ENCODE peak calls at places on chromosomes 3 and 15, in four cellular contexts. S, M, Z and B are unnamed samples.

GRCh38 chr3:51733859-51734571 is 27.1 kb downstream of the GRM2 start:
- DNase-seq in S (no peak), M (no peak), Z (no peak), B (no peak)

GRCh38 chr3:123373535-123373987 is 75.3 kb downstream of the ADCY5 start:
- DNase-seq in S (peak; percentile 53), M (no peak), Z (no peak), B (no peak)

GRCh38 chr3:50642382-50642781 is 25.4 kb downstream of the MAPKAPK3 start:
- DNase-seq in S (no peak), M (no peak), Z (no peak), B (no peak)

GRCh38 chr15:29128671-29129070 is 141.0 kb downstream of the NSMCE3 start:
- DNase-seq in S (no peak), M (no peak), Z (no peak), B (no peak)

GRCh38 chr15:35871282-35871681 is 325.3 kb upstream of the DPH6 start:
- DNase-seq in S (no peak), M (no peak), Z (no peak), B (no peak)

GRCh38 chr3:146801492-146801891 is 196.3 kb upstream of the PLSCR5 start:
- DNase-seq in S (no peak), M (no peak), Z (no peak), B (no peak)

GRCh38 chr3:115100172-115100571 is 46.9 kb downstream of the ZBTB20 start:
- DNase-seq in S (no peak), M (no peak), Z (peak; percentile 51), B (peak; percentile 57)

GRCh38 chr15:73796266-73796939 is 43.3 kb upstream of the INSYN1 start:
- DNase-seq in S (no peak), M (no peak), Z (no peak), B (peak; percentile 54)

GRCh38 chr3:184440161-184440560 is 60.3 kb downstream of the CHRD start:
- DNase-seq in S (no peak), M (no peak), Z (no peak), B (no peak)

GRCh38 chr3:190546881-190547510 is 33.1 kb downstream of the IL1RAP start:
- DNase-seq in S (no peak), M (no peak), Z (no peak), B (no peak)

GRCh38 chr15:39194431-39194830 is 386.4 kb upstream of the THBS1 start:
- DNase-seq in S (no peak), M (no peak), Z (no peak), B (no peak)

GRCh38 chr15:89822951-89823701 is 8.5 kb upstream of the ANPEP start:
- DNase-seq in S (no peak), M (no peak), Z (no peak), B (no peak)

GRCh38 chr3:11807651-11808050 is 39.0 kb downstream of the TAMM41 start:
- DNase-seq in S (no peak), M (no peak), Z (no peak), B (no peak)

GRCh38 chr3:113783463-113783862 is 36.6 kb downstream of the ATP6V1A start:
- DNase-seq in S (no peak), M (no peak), Z (no peak), B (no peak)

GRCh38 chr3:100310355-100310965 is 24.1 kb upstream of the NIT2 start:
- DNase-seq in S (no peak), M (no peak), Z (no peak), B (no peak)

GRCh38 chr3:86225461-86225860 is 765.5 kb downstream of the VGLL3 start:
- DNase-seq in S (no peak), M (no peak), Z (no peak), B (no peak)

GRCh38 chr3:71104090-71104489 is 479.4 kb downstream of the FOXP1 start:
- DNase-seq in S (no peak), M (no peak), Z (no peak), B (no peak)

GRCh38 chr3:129985113-129985512 is 10.6 kb downstream of the TRH start:
- DNase-seq in S (no peak), M (no peak), Z (no peak), B (no peak)

GRCh38 chr3:1696654-1697275 is 401.9 kb upstream of the CNTN4 start:
- DNase-seq in S (no peak), M (no peak), Z (no peak), B (no peak)

GRCh38 chr3:19063936-19064335 is 84.4 kb upstream of the KCNH8 start:
- DNase-seq in S (no peak), M (no peak), Z (no peak), B (no peak)

GRCh38 chr3:87247086-87247781 is 20.1 kb downstream of the CHMP2B start:
- DNase-seq in S (no peak), M (no peak), Z (no peak), B (no peak)

GRCh38 chr15:69046781-69047180 is 32.3 kb downstream of the NOX5 start:
- DNase-seq in S (no peak), M (no peak), Z (no peak), B (no peak)

GRCh38 chr15:37397266-37398022 is 297.1 kb upstream of the MEIS2 start:
- DNase-seq in S (no peak), M (no peak), Z (no peak), B (no peak)

GRCh38 chr15:71761649-71762048 is 48.7 kb upstream of the NR2E3 start:
- DNase-seq in S (no peak), M (peak; percentile 71), Z (peak; percentile 66), B (no peak)

GRCh38 chr3:65894126-65894525 is 144.6 kb downstream of the MAGI1 start:
- DNase-seq in S (no peak), M (no peak), Z (no peak), B (no peak)

DNA sequence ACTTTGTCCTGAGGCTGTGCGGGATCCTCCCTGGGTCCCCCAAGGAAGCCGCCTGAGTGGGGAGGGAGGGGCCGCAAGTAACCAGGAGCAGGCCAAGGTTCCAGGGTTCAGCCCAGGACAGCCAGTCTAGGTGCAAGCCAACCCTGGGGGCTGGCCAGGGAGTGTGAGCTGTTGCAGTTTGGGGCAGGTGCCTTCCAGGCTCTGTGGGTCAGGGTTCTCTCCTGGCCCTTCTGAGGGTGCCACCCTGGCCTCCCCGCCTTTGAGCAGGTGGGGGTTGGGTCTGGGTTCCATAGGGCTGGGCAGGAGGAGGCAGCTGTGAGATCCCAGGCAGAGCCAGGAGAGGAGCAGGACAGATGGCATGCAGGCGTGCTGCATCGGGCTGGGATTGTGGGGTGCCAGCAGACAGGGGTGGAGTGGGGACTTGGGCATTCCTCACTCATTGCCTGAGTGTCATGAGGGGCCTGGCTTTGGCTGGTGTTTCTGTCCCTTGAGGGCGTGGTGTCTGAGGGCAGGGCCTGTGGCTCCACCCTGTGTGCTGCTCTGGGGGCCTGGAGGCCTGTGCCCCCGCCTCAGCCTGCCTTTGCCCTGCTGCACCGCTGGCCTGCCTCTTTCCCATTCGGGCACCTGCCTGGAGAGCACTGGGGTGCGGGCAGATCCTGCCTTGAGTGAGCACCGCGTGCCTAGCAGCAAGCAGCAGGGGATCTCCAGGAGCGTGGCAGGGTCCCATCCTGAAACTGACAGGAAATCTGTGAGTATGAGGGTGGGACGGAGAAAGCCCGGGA is 18.4 kb downstream of the KLF13 start:
- DNase-seq in S (no peak), M (peak; percentile 89), Z (peak; percentile 90), B (no peak)
- H3K4me1 ChIP-seq in S (no peaks in the 10 kb centered on the region), M (peaks cover 70% of the 10 kb centered on the region), Z (no peaks in the 10 kb centered on the region), B (peaks cover 74% of the 10 kb centered on the region)

GRCh38 chr3:39808467-39809180 is 785 bp upstream of the MYRIP start:
- DNase-seq in S (no peak), M (no peak), Z (peak; percentile 60), B (peak; percentile 49)
- H3K27me3 ChIP-seq in S (peaks cover 21% of the 10 kb centered on the region), M (peaks cover 52% of the 10 kb centered on the region), Z (no peaks in the 10 kb centered on the region), B (no peaks in the 10 kb centered on the region)

DNA sequence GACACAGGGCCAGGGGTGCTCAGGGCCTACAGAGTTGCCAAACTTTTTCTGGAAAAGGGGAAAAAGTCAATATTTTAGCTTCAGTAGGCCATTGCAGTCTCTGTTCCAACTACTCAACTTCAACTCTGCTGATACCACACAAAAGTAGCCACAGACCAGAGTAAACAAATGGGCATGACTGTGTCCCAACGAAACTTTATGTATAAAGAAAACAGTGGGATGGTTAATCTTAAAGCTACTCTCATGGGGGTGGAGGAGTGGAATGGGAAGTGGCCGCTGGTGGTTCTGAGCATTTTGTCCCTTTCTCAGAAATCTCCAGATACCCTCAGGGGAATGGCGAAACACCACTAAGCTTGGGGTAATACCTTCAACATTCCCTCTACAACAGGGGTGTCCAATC is 69.9 kb downstream of the OSBPL10 start:
- DNase-seq in S (no peak), M (no peak), Z (no peak), B (no peak)
- H3K4me1 ChIP-seq in S (no peaks in the 10 kb centered on the region), M (no peaks in the 10 kb centered on the region), Z (no peaks in the 10 kb centered on the region), B (no peaks in the 10 kb centered on the region)

GRCh38 chr15:59154268-59154667 is 49.3 kb downstream of the CCNB2 start:
- DNase-seq in S (no peak), M (no peak), Z (peak; percentile 31), B (no peak)
- H3K27me3 ChIP-seq in S (no peaks in the 10 kb centered on the region), M (no peaks in the 10 kb centered on the region), Z (no peaks in the 10 kb centered on the region), B (no peaks in the 10 kb centered on the region)